ENCODE peak calls at places on chromosomes 4 and X, in seven cellular contexts. V is sigmoid colon, D is breast epithelium, J is body of pancreas, Y is uterus, M is HCT116, G is IMR-90. B is an unnamed sample.

GRCh38 chrX:1093112-1093511 is 119.3 kb downstream of the CRLF2 start:
- DNase-seq in D (no peak), J (no peak), V (peak), Y (no peak), M (no peak), G (no peak), B (no peak)

GRCh38 chrX:38678217-38678616 is 116.9 kb downstream of the TSPAN7 start:
- DNase-seq in J (no peak), Y (no peak), M (no peak), V (no peak), G (no peak), D (no peak), B (no peak)

GRCh38 chr4:110620352-110621327 is 2.2 kb downstream of the PITX2 start:
- DNase-seq in Y (no peak), G (no peak), D (no peak), J (no peak), M (no peak), V (no peak), B (no peak)

GRCh38 chr4:118760092-118760491 is 74.9 kb downstream of the METTL14 start:
- DNase-seq in G (no peak), V (no peak), D (no peak), Y (no peak), J (no peak), M (no peak), B (no peak)

GRCh38 chr4:165592386-165592785 is 213.6 kb downstream of the CPE start:
- DNase-seq in Y (no peak), M (no peak), G (no peak), V (no peak), D (no peak), J (no peak), B (no peak)

GRCh38 chr4:167234388-167234881 is at the start of gene SPOCK3:
- DNase-seq in D (peak), J (peak), M (peak), Y (no peak), G (no peak), V (no peak), B (peak)

GRCh38 chrX:136708348-136708747 is 60.4 kb downstream of the CD40LG start:
- DNase-seq in Y (no peak), G (peak), V (no peak), J (no peak), M (no peak), D (no peak), B (no peak)

GRCh38 chrX:45710081-45710801 is 509.6 kb upstream of the DIPK2B start:
- DNase-seq in J (no peak), V (no peak), D (no peak), G (peak), Y (no peak), M (peak), B (no peak)

GRCh38 chrX:98071331-98071730 is 1187.6 kb downstream of the RPA4 start:
- DNase-seq in D (no peak), V (no peak), Y (no peak), M (no peak), J (no peak), G (no peak), B (no peak)

GRCh38 chr4:84718699-84719098 is 135.8 kb downstream of the CDS1 start:
- DNase-seq in D (no peak), V (no peak), G (no peak), J (no peak), Y (no peak), M (no peak), B (no peak)

GRCh38 chr4:35673137-35673536 is 571.2 kb downstream of the ARAP2 start:
- DNase-seq in J (no peak), V (no peak), D (no peak), M (no peak), Y (no peak), G (no peak), B (no peak)
- TF ChIP-seq POLR2A in J (no peak), V (no peak), D (no peak), M (no peak), Y (no peak), G (no peak), B (no peak)

GRCh38 chr4:2812985-2813384 is 20.1 kb downstream of the SH3BP2 start:
- DNase-seq in G (no peak), D (no peak), M (no peak), V (no peak), J (no peak), Y (no peak), B (no peak)

GRCh38 chr4:2809610-2810180 is 16.8 kb downstream of the SH3BP2 start:
- DNase-seq in J (no peak), D (no peak), M (no peak), V (no peak), G (no peak), Y (no peak), B (no peak)

GRCh38 chr4:2813446-2814405 is 20.8 kb downstream of the SH3BP2 start:
- DNase-seq in G (no peak), J (no peak), D (no peak), M (no peak), V (no peak), Y (no peak), B (no peak)

GRCh38 chr4:2812600-2812932 is 19.7 kb downstream of the SH3BP2 start:
- DNase-seq in V (no peak), M (no peak), G (no peak), Y (no peak), J (no peak), D (no peak), B (no peak)

DNA sequence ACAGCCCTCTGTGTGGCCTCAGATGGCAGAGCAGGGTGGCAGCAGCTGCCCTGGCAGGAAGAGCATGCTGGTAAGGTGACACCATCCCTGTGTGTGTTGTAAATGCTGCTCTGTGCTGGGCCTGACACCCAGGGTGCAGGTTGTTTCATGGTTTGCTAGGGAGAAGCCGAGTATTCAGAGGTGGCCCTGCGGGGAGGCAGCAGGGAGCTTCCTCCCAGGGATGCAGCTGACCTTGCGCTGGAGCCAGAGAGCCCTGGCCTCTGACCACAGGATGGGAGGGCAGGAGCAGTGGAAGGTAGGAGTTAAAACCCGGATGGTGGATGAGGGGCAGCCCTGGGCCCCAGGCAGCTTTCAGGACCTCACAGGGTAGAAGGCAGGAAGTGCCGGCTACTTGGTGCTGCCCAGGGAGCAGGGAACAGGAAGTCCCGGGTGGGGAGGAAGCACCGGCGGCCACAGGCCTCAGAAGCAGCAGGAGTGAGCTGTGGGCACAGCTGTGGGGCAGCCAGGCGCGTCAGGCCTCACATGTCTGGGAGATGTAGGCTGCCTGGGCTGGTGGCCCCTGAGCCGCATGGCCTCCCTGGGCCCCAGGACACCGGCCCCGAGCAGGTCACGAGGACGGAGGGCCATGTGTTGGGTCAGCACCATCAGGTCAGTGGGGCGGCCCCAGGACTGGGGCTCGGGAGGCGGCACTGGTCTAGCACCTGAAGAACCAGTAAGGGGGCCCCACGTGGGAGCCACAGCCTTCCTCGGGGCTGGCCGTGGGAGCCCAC is 19.1 kb downstream of the SH3BP2 start:
- DNase-seq in M (peak), Y (no peak), G (peak), D (no peak), J (no peak), V (peak), B (peak)
- TF ChIP-seq POLR2A in M (peak), Y (no peak), G (no peak), D (no peak), J (peak), V (no peak), B (peak)

GRCh38 chr4:169619958-169620845 is at the start of gene CLCN3:
- DNase-seq in G (peak), V (peak), Y (peak), J (peak), D (peak), M (peak), B (peak)
- TF ChIP-seq POLR2A in G (peak), V (peak), Y (peak), J (peak), D (peak), M (peak), B (peak)

DNA sequence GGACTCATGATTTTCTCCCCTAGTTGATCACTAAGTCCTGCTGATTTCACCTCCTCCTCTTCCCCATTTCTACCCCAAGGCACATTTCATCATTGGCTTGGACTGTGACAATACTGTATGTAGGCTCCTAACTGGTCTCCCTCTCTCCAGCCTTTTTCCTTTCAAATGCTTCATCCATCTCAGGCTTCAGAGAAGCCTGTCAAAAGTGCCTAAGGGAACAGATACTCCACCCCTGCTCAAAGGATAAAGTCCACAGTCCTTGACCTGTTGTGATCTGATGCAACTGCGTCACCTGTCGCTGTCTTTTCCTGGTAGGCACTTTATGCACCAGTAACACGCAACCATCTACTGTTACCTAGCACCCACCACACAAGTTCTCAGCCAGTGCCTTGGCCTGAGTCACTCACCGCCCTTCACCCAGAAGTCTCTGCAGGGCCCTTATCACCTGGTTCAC is 12.8 kb downstream of the SCARB2 start:
- DNase-seq in Y (no peak), D (peak), G (no peak), V (no peak), J (peak), M (no peak), B (no peak)
- TF ChIP-seq POLR2A in Y (no peak), D (no peak), G (no peak), V (no peak), J (no peak), M (no peak), B (no peak)

GRCh38 chrX:152895724-152896420 is 2.0 kb upstream of the ZNF185 start:
- DNase-seq in V (no peak), G (no peak), D (peak), M (peak), J (no peak), Y (no peak), B (peak)
- TF ChIP-seq POLR2A in V (no peak), G (no peak), D (no peak), M (no peak), J (no peak), Y (no peak), B (no peak)

GRCh38 chr4:52713456-52713937 is 37.7 kb downstream of the ERVMER34-1 start:
- DNase-seq in G (peak), Y (no peak), J (no peak), D (no peak), M (no peak), V (no peak), B (no peak)
- TF ChIP-seq POLR2A in G (no peak), Y (no peak), J (no peak), D (no peak), M (no peak), V (no peak), B (no peak)

DNA sequence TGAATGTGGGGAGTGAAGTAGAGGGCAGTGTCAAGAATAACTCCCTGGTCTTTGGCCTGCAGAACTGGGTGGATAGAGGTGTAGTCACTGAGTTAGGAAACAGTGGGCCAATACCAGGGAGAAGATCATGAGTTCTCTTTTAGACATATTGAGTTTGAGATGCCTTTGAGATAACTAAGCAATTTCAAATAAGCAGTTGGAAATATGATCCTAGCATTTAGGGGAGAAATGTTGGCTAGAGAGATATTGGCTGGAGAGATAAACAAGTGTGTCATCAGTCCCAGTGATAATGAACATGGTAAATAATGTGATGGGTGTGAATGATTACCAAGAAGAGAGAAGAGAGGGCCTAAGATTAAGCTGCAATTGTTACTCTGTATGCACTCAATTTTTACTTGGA is 95.3 kb upstream of the HPRT1 start:
- DNase-seq in G (peak), M (no peak), D (no peak), Y (no peak), J (no peak), V (no peak), B (no peak)
- TF ChIP-seq POLR2A in G (no peak), M (no peak), D (no peak), Y (no peak), J (no peak), V (no peak), B (no peak)

GRCh38 chrX:18884916-18885315 is 99.0 kb downstream of the PHKA2 start:
- DNase-seq in M (no peak), D (no peak), J (no peak), Y (no peak), G (peak), V (no peak), B (no peak)

GRCh38 chrX:18886344-18887161 is 97.4 kb downstream of the PHKA2 start:
- DNase-seq in Y (peak), G (peak), J (peak), V (peak), M (peak), D (peak), B (peak)

GRCh38 chrX:18885317-18886004 is 98.5 kb downstream of the PHKA2 start:
- DNase-seq in Y (peak), J (no peak), G (peak), V (peak), D (no peak), M (no peak), B (no peak)

GRCh38 chrX:18887177-18887820 is 96.6 kb downstream of the PHKA2 start:
- DNase-seq in V (peak), Y (no peak), J (no peak), G (no peak), M (no peak), D (no peak), B (no peak)

DNA sequence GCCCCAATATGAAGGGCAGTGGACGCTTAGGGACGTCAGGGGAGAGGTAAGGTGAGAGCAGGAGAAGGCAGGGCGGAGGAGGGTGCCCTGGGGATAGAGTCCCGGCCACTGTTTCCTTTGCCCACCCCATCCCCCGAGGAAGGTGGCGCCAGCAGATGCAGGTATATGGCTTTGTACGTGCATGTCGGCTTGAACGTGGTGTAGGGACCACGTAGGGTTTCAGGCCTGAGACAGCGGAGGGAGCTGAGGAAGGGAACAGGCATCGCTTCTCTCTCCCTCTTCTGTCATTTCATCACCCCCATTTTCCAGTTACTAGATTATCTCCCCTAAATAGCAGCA is 97.9 kb downstream of the PHKA2 start:
- DNase-seq in M (no peak), Y (no peak), G (no peak), J (no peak), D (no peak), V (no peak), B (no peak)
- TF ChIP-seq POLR2A in M (no peak), Y (no peak), G (no peak), J (no peak), D (no peak), V (no peak), B (no peak)

GRCh38 chr4:151408630-151409469 is at the start of gene FHIP1A:
- DNase-seq in V (peak), J (peak), D (peak), Y (peak), G (peak), M (peak), B (peak)
- TF ChIP-seq POLR2A in V (peak), J (peak), D (peak), Y (peak), G (no peak), M (peak), B (no peak)

DNA sequence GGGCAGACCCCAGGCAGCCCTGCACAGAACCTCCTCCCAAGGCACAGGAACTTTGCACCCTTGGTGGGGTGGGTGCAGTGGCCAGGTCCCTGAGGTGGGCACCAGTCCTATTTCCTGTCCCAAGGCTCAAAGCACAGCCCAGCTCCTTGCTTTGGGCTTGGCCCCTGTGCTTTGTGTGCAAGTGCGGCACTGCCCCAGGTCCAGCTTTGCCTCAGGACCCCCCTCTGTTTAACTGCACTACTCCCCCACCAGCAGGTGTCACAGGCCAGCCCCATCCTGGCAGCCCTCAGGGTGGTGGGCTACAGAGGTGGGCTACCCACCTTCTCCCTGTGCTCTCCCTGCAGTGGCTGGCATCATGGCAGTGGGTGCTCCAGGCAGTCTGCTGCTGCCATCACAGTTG is 2469.0 kb downstream of the PCDH7 start:
- DNase-seq in Y (no peak), G (no peak), J (no peak), V (no peak), D (no peak), M (no peak), B (no peak)
- TF ChIP-seq POLR2A in Y (no peak), G (no peak), J (no peak), V (no peak), D (no peak), M (no peak), B (no peak)

B was measured in H54.